ENCODE peak calls at places on chromosomes 2 and 18, in nine cellular contexts. C is AG09309, Z is MCF 10A, W is RWPE1, V is astrocyte of the cerebellum, D is neural crest cell, H is natural killer cell, X is HFFc6, A is mesothelial cell of epicardium. Q is an unnamed sample.

GRCh38 chr2:176140520-176141317 is 10.6 kb upstream of the HOXD4 start:
- DNase-seq in X (no peak), D (peak; percentile 81), H (peak; percentile 36), C (no peak), V (no peak), W (peak; percentile 83), A (peak; percentile 92), Z (peak; percentile 73), Q (peak; percentile 39)

GRCh38 chr2:239605976-239606375 is 205.2 kb upstream of the HDAC4 start:
- DNase-seq in X (no peak), V (no peak), D (no peak), W (no peak), H (no peak), A (no peak), Z (no peak), C (no peak), Q (no peak)

GRCh38 chr2:96258393-96259022 is 7.3 kb downstream of the TMEM127 start:
- DNase-seq in C (no peak), H (no peak), X (no peak), V (no peak), Z (no peak), D (no peak), A (no peak), W (no peak), Q (no peak)

GRCh38 chr2:55786286-55786685 is 92.6 kb upstream of the PNPT1 start:
- DNase-seq in H (no peak), W (no peak), Z (no peak), D (no peak), A (no peak), C (no peak), V (no peak), X (no peak), Q (no peak)

GRCh38 chr2:201470821-201471731 is 19.5 kb downstream of the STRADB start:
- DNase-seq in H (no peak), V (no peak), Z (peak; percentile 41), A (no peak), D (no peak), W (no peak), X (peak; percentile 41), C (no peak), Q (no peak)

GRCh38 chr2:28659127-28659526 is 92.5 kb upstream of the PPP1CB start:
- DNase-seq in A (no peak), W (no peak), X (no peak), C (no peak), Z (no peak), V (no peak), D (no peak), H (no peak), Q (no peak)

GRCh38 chr18:50973367-50974126 is 5.7 kb downstream of the ELAC1 start:
- DNase-seq in A (no peak), D (no peak), X (peak; percentile 71), V (no peak), C (no peak), H (no peak), Z (peak; percentile 84), W (peak; percentile 49), Q (no peak)

GRCh38 chr2:99880148-99880983 is 262.0 kb downstream of the AFF3 start:
- DNase-seq in A (no peak), Z (peak; percentile 78), V (no peak), X (peak; percentile 86), D (no peak), C (peak; percentile 67), H (no peak), W (peak; percentile 80), Q (no peak)

GRCh38 chr2:238145046-238145445 is 6.6 kb downstream of the KLHL30 start:
- DNase-seq in W (no peak), V (no peak), X (no peak), H (no peak), Z (no peak), D (no peak), A (no peak), C (no peak), Q (no peak)

GRCh38 chr2:188346059-188346458 is 54.4 kb downstream of the GULP1 start:
- DNase-seq in X (no peak), H (no peak), A (no peak), Z (no peak), C (no peak), W (no peak), D (no peak), V (no peak), Q (no peak)

GRCh38 chr2:39875182-39875913 is 96.3 kb upstream of the THUMPD2 start:
- DNase-seq in X (peak; percentile 90), V (peak; percentile 86), Z (peak; percentile 92), W (peak; percentile 21), A (no peak), D (no peak), C (peak; percentile 87), H (no peak), Q (no peak)

GRCh38 chr2:80126596-80127189 is 177.9 kb downstream of the LRRTM1 start:
- DNase-seq in A (no peak), Z (peak; percentile 57), X (peak; percentile 41), H (no peak), V (no peak), C (peak; percentile 7), W (peak; percentile 55), D (no peak), Q (no peak)

GRCh38 chr2:226690471-226691024 is 109.1 kb downstream of the IRS1 start:
- DNase-seq in D (no peak), W (no peak), A (no peak), X (no peak), C (no peak), H (no peak), V (no peak), Z (no peak), Q (no peak)

GRCh38 chr2:96144481-96145027 is 686 bp downstream of the DUSP2 start:
- DNase-seq in A (no peak), H (peak; percentile 47), Z (peak; percentile 5), C (no peak), X (no peak), D (no peak), V (no peak), W (peak; percentile 29), Q (no peak)

GRCh38 chr2:139142252-139142651 is 362.1 kb upstream of the NXPH2 start:
- DNase-seq in D (peak; percentile 32), X (no peak), A (no peak), W (peak; percentile 35), Z (peak; percentile 33), C (no peak), H (no peak), V (peak; percentile 28), Q (no peak)

GRCh38 chr2:47119001-47119400 is 36.1 kb downstream of the STPG4 start:
- DNase-seq in A (no peak), Z (peak; percentile 19), V (peak; percentile 49), H (no peak), X (peak; percentile 82), D (no peak), C (peak; percentile 65), W (peak; percentile 56), Q (no peak)

GRCh38 chr2:120231974-120232635 is 8.9 kb upstream of the TMEM185B start:
- DNase-seq in D (no peak), W (peak; percentile 30), A (no peak), X (no peak), C (no peak), Z (no peak), H (peak; percentile 42), V (no peak), Q (peak; percentile 31)

GRCh38 chr18:75207298-75208054 is 1.5 kb downstream of the PTGR3 start:
- DNase-seq in H (no peak), C (no peak), A (no peak), Z (peak; percentile 11), W (no peak), D (no peak), V (no peak), X (peak; percentile 60), Q (no peak)

GRCh38 chr18:28365406-28365805 is 188.5 kb upstream of the CDH2 start:
- DNase-seq in C (no peak), V (peak; percentile 27), A (no peak), H (no peak), Z (peak; percentile 73), D (no peak), W (peak; percentile 26), X (peak; percentile 75), Q (no peak)

GRCh38 chr2:23602113-23602512 is 217.1 kb downstream of the KLHL29 start:
- DNase-seq in X (peak; percentile 93), W (peak; percentile 83), V (peak; percentile 18), H (no peak), A (no peak), Z (peak; percentile 90), C (no peak), D (no peak), Q (no peak)

GRCh38 chr18:46794607-46795006 is 37.8 kb upstream of the ST8SIA5 start:
- DNase-seq in Z (no peak), C (no peak), W (no peak), X (no peak), V (no peak), D (no peak), A (no peak), H (no peak), Q (no peak)

GRCh38 chr18:48778344-48779011 is 172.3 kb downstream of the SMAD7 start:
- DNase-seq in A (no peak), Z (no peak), D (no peak), V (no peak), H (no peak), X (no peak), W (no peak), C (no peak), Q (no peak)
- TF ChIP-seq CTCF in A (no peak), Z (no peak), D (no peak), V (no peak), H (no peak), X (no peak), W (no peak), C (no peak), Q (no peak)

GRCh38 chr2:165563468-165564225 is 94.1 kb downstream of the CSRNP3 start:
- DNase-seq in X (no peak), D (no peak), W (no peak), A (no peak), H (no peak), Z (peak; percentile 27), V (no peak), C (no peak), Q (no peak)
- TF ChIP-seq CTCF in X (no peak), D (peak; percentile 33), W (no peak), A (no peak), H (no peak), Z (peak; percentile 18), V (no peak), C (no peak), Q (no peak)

DNA sequence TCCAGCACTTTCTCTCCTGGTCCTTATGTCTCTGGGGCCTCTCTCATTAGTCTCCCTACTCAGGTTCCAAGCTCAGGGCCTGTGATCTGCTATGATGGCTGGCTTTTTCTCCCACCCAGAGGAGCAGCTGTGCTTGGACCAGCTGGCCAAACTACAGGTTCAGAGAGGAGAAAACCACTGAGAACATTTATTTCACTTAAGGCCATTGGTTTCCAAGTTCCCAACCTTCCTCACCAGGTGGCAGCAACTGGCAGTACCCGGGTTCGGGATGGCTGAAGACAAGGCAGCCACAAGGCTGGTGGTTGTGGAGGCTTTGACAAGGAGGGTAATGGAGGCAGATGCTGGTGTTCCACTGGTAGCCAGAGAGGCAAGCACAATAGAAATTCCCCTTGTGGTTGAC is 29.9 kb upstream of the SELENOI start:
- DNase-seq in W (no peak), D (no peak), A (no peak), H (no peak), V (no peak), C (no peak), Z (no peak), X (no peak), Q (no peak)
- TF ChIP-seq CTCF in W (no peak), D (no peak), A (no peak), H (no peak), V (no peak), C (peak; percentile 33), Z (peak; percentile 21), X (peak; percentile 50), Q (no peak)

GRCh38 chr2:31693882-31694281 is 113.1 kb upstream of the SRD5A2 start:
- DNase-seq in H (no peak), X (no peak), C (no peak), D (no peak), V (no peak), Z (no peak), W (no peak), A (no peak), Q (no peak)

GRCh38 chr2:31688282-31688681 is 107.5 kb upstream of the SRD5A2 start:
- DNase-seq in D (no peak), X (no peak), V (no peak), H (no peak), Z (no peak), C (no peak), W (no peak), A (no peak), Q (no peak)
- TF ChIP-seq CTCF in D (peak; percentile 65), X (peak; percentile 83), V (peak; percentile 41), H (peak; percentile 46), Z (peak; percentile 51), C (peak; percentile 39), W (peak; percentile 34), A (peak; percentile 55), Q (no peak)

Q was measured in activated B cell treated with CpG ODN at 0.5 μM for 24 hours.